ENCODE peak calls at places on chromosome 1, in nine cellular contexts. T is left colon, R is cardiac muscle cell, J is activated B cell treated with CpG ODN at 0.5 μM for 24 hours, G is HCEC 1CT, Q is NAMALWA, M is hypothalamus, V is transverse colon, C is body of pancreas. E is an unnamed sample.

GRCh38 chr1:43368646-43369020 is 822 bp upstream of the ELOVL1 start:
- DNase-seq in T (no peak), R (no peak), J (no peak), G (no peak), Q (no peak), M (no peak), V (no peak), C (no peak), E (no peak)

GRCh38 chr1:180188679-180189175 is 34.1 kb downstream of the QSOX1 start:
- DNase-seq in T (no peak), R (no peak), J (no peak), G (no peak), Q (no peak), M (no peak), V (no peak), C (no peak), E (no peak)

GRCh38 chr1:212858461-212859265 is 588 bp downstream of the FLVCR1 start:
- DNase-seq in T (peak), R (peak), J (peak), G (peak), Q (peak), M (no peak), V (peak), C (peak), E (peak)

GRCh38 chr1:155131285-155131684 is 3.6 kb downstream of the EFNA1 start:
- DNase-seq in T (no peak), R (no peak), J (no peak), G (no peak), Q (no peak), M (no peak), V (no peak), C (peak), E (no peak)

GRCh38 chr1:24828887-24829192 is 83.6 kb downstream of the CLIC4 start:
- DNase-seq in T (no peak), R (no peak), J (no peak), G (no peak), Q (no peak), M (no peak), V (no peak), C (no peak), E (no peak)

GRCh38 chr1:12549106-12549459 is 68.9 kb downstream of the DHRS3 start:
- DNase-seq in T (peak), R (no peak), J (no peak), G (peak), Q (no peak), M (no peak), V (peak), C (peak), E (no peak)

GRCh38 chr1:58664881-58665280 is 35.0 kb downstream of the MYSM1 start:
- DNase-seq in T (no peak), R (no peak), J (no peak), G (no peak), Q (no peak), M (no peak), V (no peak), C (no peak), E (no peak)

GRCh38 chr1:58618303-58618702 is 41.3 kb upstream of the TACSTD2 start:
- DNase-seq in T (no peak), R (no peak), J (no peak), G (peak), Q (no peak), M (no peak), V (peak), C (peak), E (peak)